ENCODE peak calls at places on chromosome 15, in ten cellular contexts. R, Y, M, P, H, U, C, X, I and N are unnamed samples.
A peak's percentile ranks its signal among the peaks of the same experiment; 100 is the strongest.

GRCh38 chr15:90086868-90087268 is 15.4 kb downstream of the IDH2 start:
- DNase-seq in M (no peak), C (peak; percentile 63), P (peak; percentile 67), Y (no peak), H (no peak), U (peak; percentile 32), R (no peak), X (peak; percentile 77), I (peak; percentile 47), N (peak; percentile 34)

GRCh38 chr15:74642724-74643367 is 27.2 kb downstream of the CLK3 start:
- DNase-seq in X (no peak), I (no peak), U (no peak), R (no peak), M (peak; percentile 79), Y (peak; percentile 77), P (no peak), C (no peak), H (no peak), N (no peak)

GRCh38 chr15:95249524-95249923 is 1018.2 kb downstream of the MCTP2 start:
- DNase-seq in I (no peak), Y (no peak), C (no peak), U (no peak), H (no peak), X (no peak), R (no peak), P (no peak), M (no peak), N (no peak)

GRCh38 chr15:81166949-81167816 is 29.5 kb upstream of the IL16 start:
- DNase-seq in I (no peak), Y (no peak), R (no peak), U (no peak), H (no peak), P (no peak), M (no peak), X (no peak), C (peak; percentile 44), N (no peak)

GRCh38 chr15:101314301-101314700 is 19.3 kb upstream of the SNRPA1 start:
- DNase-seq in Y (no peak), R (no peak), I (no peak), P (no peak), C (no peak), H (no peak), M (no peak), U (no peak), X (no peak), N (no peak)

GRCh38 chr15:45333550-45333949 is 44.8 kb downstream of the GATM start:
- DNase-seq in Y (peak; percentile 70), P (no peak), U (no peak), R (no peak), H (no peak), C (peak; percentile 22), M (peak; percentile 19), I (no peak), X (peak; percentile 98), N (no peak)

GRCh38 chr15:50321680-50322079 is 33.3 kb downstream of the GABPB1 start:
- DNase-seq in C (no peak), U (no peak), Y (no peak), R (no peak), I (no peak), P (no peak), X (no peak), M (no peak), H (no peak), N (no peak)

GRCh38 chr15:59157840-59158700 is 48.6 kb upstream of the LDHAL6B start:
- DNase-seq in R (peak; percentile 49), P (no peak), Y (no peak), I (no peak), H (no peak), C (no peak), X (no peak), M (no peak), U (no peak), N (no peak)

GRCh38 chr15:80989110-80989517 is 505 bp downstream of the MESD start:
- DNase-seq in H (no peak), U (no peak), Y (no peak), R (no peak), C (no peak), I (no peak), P (peak; percentile 10), X (no peak), M (no peak), N (no peak)

GRCh38 chr15:81347910-81348309 is 24.0 kb upstream of the STARD5 start:
- DNase-seq in Y (no peak), C (no peak), P (no peak), U (no peak), R (no peak), M (no peak), H (no peak), X (no peak), I (no peak), N (no peak)

GRCh38 chr15:37698679-37699078 is 235.8 kb upstream of the TMCO5A start:
- DNase-seq in I (peak; percentile 0), H (no peak), X (peak; percentile 15), Y (no peak), U (no peak), P (no peak), M (peak; percentile 10), R (no peak), C (peak; percentile 3), N (no peak)

GRCh38 chr15:31197497-31198414 is 96.2 kb upstream of the TRPM1 start:
- DNase-seq in C (peak; percentile 34), M (peak; percentile 5), X (peak; percentile 68), R (no peak), Y (no peak), I (no peak), U (peak; percentile 47), P (no peak), H (peak; percentile 36), N (peak; percentile 26)

GRCh38 chr15:81221449-81221848 is 24.8 kb downstream of the IL16 start:
- DNase-seq in X (peak; percentile 46), R (no peak), C (no peak), M (no peak), H (no peak), U (no peak), Y (peak; percentile 71), P (no peak), I (no peak), N (no peak)

GRCh38 chr15:57732526-57733331 is 26.2 kb downstream of the POLR2M start:
- DNase-seq in Y (peak; percentile 68), I (peak; percentile 45), U (peak; percentile 15), M (peak; percentile 45), H (peak; percentile 68), P (peak; percentile 36), C (peak; percentile 77), X (peak; percentile 79), R (no peak), N (peak; percentile 20)

GRCh38 chr15:48358229-48358641 is 27.0 kb downstream of the DUT start:
- DNase-seq in X (peak; percentile 59), I (no peak), P (no peak), C (peak; percentile 72), R (no peak), U (no peak), H (no peak), M (peak; percentile 44), Y (no peak), N (no peak)

GRCh38 chr15:33107950-33108349 is 86.6 kb downstream of the FMN1 start:
- DNase-seq in H (no peak), M (peak; percentile 20), P (no peak), R (no peak), Y (no peak), X (no peak), C (peak; percentile 21), U (no peak), I (no peak), N (no peak)

GRCh38 chr15:60038111-60038521 is 34.0 kb downstream of the FOXB1 start:
- DNase-seq in X (no peak), I (peak; percentile 59), Y (no peak), P (no peak), M (no peak), U (no peak), H (no peak), R (no peak), C (no peak), N (no peak)

GRCh38 chr15:92091155-92091734 is 237.7 kb downstream of the SLCO3A1 start:
- DNase-seq in H (no peak), M (peak; percentile 18), Y (peak; percentile 72), U (no peak), P (peak; percentile 5), X (peak; percentile 61), R (no peak), I (peak; percentile 66), C (peak; percentile 39), N (no peak)

GRCh38 chr15:41660235-41661077 is at the start of gene MGA:
- DNase-seq in R (no peak), I (peak; percentile 84), Y (peak; percentile 97), P (peak; percentile 87), U (peak; percentile 88), X (no peak), C (peak; percentile 95), M (peak; percentile 93), H (peak; percentile 92), N (peak; percentile 84)

GRCh38 chr15:25783607-25784131 is 79.5 kb downstream of the ATP10A start:
- DNase-seq in H (no peak), P (no peak), R (no peak), C (peak; percentile 58), I (no peak), U (peak; percentile 17), M (no peak), X (peak; percentile 84), Y (no peak), N (peak; percentile 42)

GRCh38 chr15:70348581-70349344 is 251.0 kb upstream of the TLE3 start:
- DNase-seq in R (no peak), H (no peak), P (peak; percentile 94), Y (peak; percentile 76), C (peak; percentile 14), X (peak; percentile 92), U (no peak), M (peak; percentile 8), I (no peak), N (no peak)

GRCh38 chr15:97874139-97874538 is 86.4 kb upstream of the ARRDC4 start:
- DNase-seq in M (no peak), X (no peak), P (no peak), Y (no peak), I (no peak), R (no peak), H (no peak), U (no peak), C (no peak), N (no peak)